ENCODE peak calls at places on chromosomes 4 and X, in five cellular contexts. X, Y, Z, O and R are unnamed samples.
A peak's percentile ranks its signal among the peaks of the same experiment; 100 is the strongest.

GRCh38 chrX:111506826-111507225 is 4.6 kb upstream of the SERTM2 start:
- DNase-seq in X (no peak), Y (no peak), Z (no peak), O (no peak), R (no peak)

GRCh38 chr4:1487106-1487505 is 80.9 kb upstream of the NKX1-1 start:
- DNase-seq in X (peak; percentile 21), Y (no peak), Z (no peak), O (no peak), R (no peak)

GRCh38 chrX:71665747-71666146 is 1.6 kb upstream of the LOC101059915 start:
- DNase-seq in X (no peak), Y (no peak), Z (peak; percentile 15), O (no peak), R (no peak)

GRCh38 chr4:52713456-52713937 is 37.7 kb downstream of the ERVMER34-1 start:
- DNase-seq in X (no peak), Y (peak; percentile 19), Z (no peak), O (no peak), R (peak; percentile 64)

GRCh38 chrX:17077349-17077748 is 130.9 kb downstream of the REPS2 start:
- DNase-seq in X (no peak), Y (no peak), Z (no peak), O (no peak), R (no peak)

GRCh38 chr4:41327770-41328169 is 71.0 kb downstream of the UCHL1 start:
- DNase-seq in X (no peak), Y (no peak), Z (no peak), O (no peak), R (no peak)

GRCh38 chr4:44674471-44674870 is 3.7 kb upstream of the GUF1 start:
- DNase-seq in X (no peak), Y (no peak), Z (no peak), O (no peak), R (no peak)

GRCh38 chr4:145920205-145920604 is 18.4 kb downstream of the ZNF827 start:
- DNase-seq in X (no peak), Y (no peak), Z (no peak), O (no peak), R (no peak)

GRCh38 chr4:33086351-33086900 is 2366.3 kb downstream of the PCDH7 start:
- DNase-seq in X (no peak), Y (no peak), Z (no peak), O (no peak), R (no peak)

GRCh38 chr4:166153539-166153938 is 280.5 kb downstream of the TLL1 start:
- DNase-seq in X (no peak), Y (no peak), Z (no peak), O (no peak), R (no peak)

GRCh38 chr4:6252051-6252450 is 17.6 kb upstream of the WFS1 start:
- DNase-seq in X (no peak), Y (no peak), Z (peak; percentile 15), O (no peak), R (no peak)

GRCh38 chr4:115310671-115311070 is 197.3 kb upstream of the NDST4 start:
- DNase-seq in X (no peak), Y (no peak), Z (no peak), O (no peak), R (no peak)

GRCh38 chrX:80430826-80431501 is 10.7 kb downstream of the TENT5D start:
- DNase-seq in X (no peak), Y (peak; percentile 9), Z (no peak), O (no peak), R (no peak)

GRCh38 chr4:171932238-171932637 is 119.0 kb downstream of the GALNTL6 start:
- DNase-seq in X (no peak), Y (no peak), Z (no peak), O (no peak), R (no peak)

GRCh38 chrX:110698696-110699095 is 96.9 kb downstream of the CHRDL1 start:
- DNase-seq in X (no peak), Y (no peak), Z (no peak), O (no peak), R (no peak)

GRCh38 chr4:87108142-87108546 is 112.3 kb downstream of the KLHL8 start:
- DNase-seq in X (peak; percentile 71), Y (peak; percentile 72), Z (no peak), O (no peak), R (peak; percentile 64)

GRCh38 chr4:52883183-52883621 is 21.1 kb downstream of the RASL11B start:
- DNase-seq in X (no peak), Y (peak; percentile 73), Z (no peak), O (no peak), R (no peak)

GRCh38 chrX:46803140-46803539 is 33.7 kb upstream of the RP2 start:
- DNase-seq in X (no peak), Y (peak; percentile 46), Z (no peak), O (no peak), R (no peak)

GRCh38 chrX:108439434-108439883 is at the start of gene COL4A5:
- DNase-seq in X (peak; percentile 70), Y (peak; percentile 90), Z (no peak), O (no peak), R (peak; percentile 55)

GRCh38 chrX:141839856-141840255 is 1.7 kb downstream of the MAGEC3 start:
- DNase-seq in X (no peak), Y (peak; percentile 23), Z (no peak), O (no peak), R (no peak)

GRCh38 chrX:22526339-22526738 is 253.6 kb downstream of the CBLL2 start:
- DNase-seq in X (no peak), Y (peak; percentile 93), Z (no peak), O (no peak), R (no peak)

GRCh38 chr4:80361329-80361900 is 25.9 kb downstream of the CFAP299 start:
- DNase-seq in X (no peak), Y (peak; percentile 68), Z (no peak), O (no peak), R (no peak)

GRCh38 chrX:9688833-9689232 is 76.8 kb downstream of the GPR143 start:
- DNase-seq in X (peak; percentile 32), Y (no peak), Z (no peak), O (no peak), R (no peak)

GRCh38 chrX:123909498-123909897 is 49.6 kb downstream of the XIAP start:
- DNase-seq in X (no peak), Y (no peak), Z (no peak), O (no peak), R (no peak)

GRCh38 chrX:39894626-39895025 is 203.1 kb downstream of the BCOR start:
- DNase-seq in X (no peak), Y (peak; percentile 62), Z (no peak), O (peak; percentile 55), R (no peak)

GRCh38 chr4:53055274-53055673 is 193.2 kb downstream of the RASL11B start:
- DNase-seq in X (no peak), Y (no peak), Z (no peak), O (no peak), R (no peak)

GRCh38 chrX:80026116-80026515 is 11.6 kb downstream of the TBX22 start:
- DNase-seq in X (no peak), Y (no peak), Z (no peak), O (no peak), R (no peak)

GRCh38 chrX:114800719-114801118 is 216.7 kb downstream of the IL13RA2 start:
- DNase-seq in X (no peak), Y (peak; percentile 77), Z (no peak), O (no peak), R (no peak)

GRCh38 chr4:171846232-171846631 is 33.0 kb downstream of the GALNTL6 start:
- DNase-seq in X (no peak), Y (peak; percentile 43), Z (no peak), O (peak; percentile 52), R (peak; percentile 57)

GRCh38 chrX:18793601-18794089 is 86.2 kb downstream of the PPEF1 start:
- DNase-seq in X (no peak), Y (peak; percentile 43), Z (no peak), O (no peak), R (no peak)

GRCh38 chr4:87309625-87310024 is 13.1 kb downstream of the HSD17B13 start:
- DNase-seq in X (no peak), Y (no peak), Z (no peak), O (no peak), R (no peak)

GRCh38 chr4:1757836-1758235 is 35.3 kb upstream of the FGFR3 start:
- DNase-seq in X (no peak), Y (no peak), Z (no peak), O (no peak), R (no peak)

GRCh38 chrX:38142598-38142997 is 78.1 kb downstream of the SRPX start:
- DNase-seq in X (no peak), Y (no peak), Z (no peak), O (no peak), R (no peak)

GRCh38 chr4:184922301-184922700 is 96.0 kb upstream of the HELT start:
- DNase-seq in X (no peak), Y (no peak), Z (no peak), O (no peak), R (no peak)

GRCh38 chr4:49058306-49058705 is 72.2 kb downstream of the CWH43 start:
- DNase-seq in X (no peak), Y (no peak), Z (no peak), O (no peak), R (no peak)
- H3K9me3 ChIP-seq in X (peaks cover 8% of the 10 kb centered on the region), Y (no peaks in the 10 kb centered on the region), Z (peaks cover 10% of the 10 kb centered on the region), O (no peaks in the 10 kb centered on the region), R (no peaks in the 10 kb centered on the region)

DNA sequence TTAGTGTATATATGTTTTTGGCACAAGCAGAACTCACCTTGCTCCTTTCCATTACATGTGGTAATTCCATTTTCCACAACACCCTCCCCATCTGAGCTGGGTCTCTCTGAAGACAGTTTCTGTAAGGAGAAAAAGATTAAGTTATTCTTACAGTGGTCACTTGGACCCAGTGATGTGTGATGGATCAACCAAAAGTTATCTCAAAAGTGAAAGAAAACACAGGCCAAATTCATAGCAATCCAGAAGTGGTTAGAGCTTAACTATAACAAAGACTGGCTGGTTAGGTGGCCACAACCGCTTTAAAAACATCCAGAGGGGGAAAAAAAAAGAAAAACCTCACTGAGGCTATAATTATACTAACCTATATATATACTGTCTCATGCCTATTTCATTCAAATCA is 123.7 kb downstream of the AFAP1 start:
- DNase-seq in X (no peak), Y (no peak), Z (no peak), O (no peak), R (no peak)
- H3K4me1 ChIP-seq in X (no peaks in the 10 kb centered on the region), Y (no peaks in the 10 kb centered on the region), Z (peaks cover 7% of the 10 kb centered on the region), O (no peaks in the 10 kb centered on the region), R (peaks cover 22% of the 10 kb centered on the region)

GRCh38 chr4:74157116-74157742 is 689 bp upstream of the MTHFD2L start:
- DNase-seq in X (no peak), Y (no peak), Z (no peak), O (no peak), R (no peak)
- TF ChIP-seq CTCF in X (no peak), Y (no peak), Z (no peak), O (no peak), R (no peak)

GRCh38 chr4:107708225-107708624 is 11.8 kb downstream of the PAPSS1 start:
- DNase-seq in X (no peak), Y (peak; percentile 56), Z (no peak), O (no peak), R (no peak)
- H3K9me3 ChIP-seq in X (peaks cover 9% of the 10 kb centered on the region), Y (no peaks in the 10 kb centered on the region), Z (peaks cover 30% of the 10 kb centered on the region), O (no peaks in the 10 kb centered on the region), R (peaks cover 18% of the 10 kb centered on the region)